ENCODE peak calls at places on chromosome 22, in four cellular contexts. V is naive B cell; H is stimulated activated CD4-positive, alpha-beta T cell treated with anti-CD3 and anti-CD28 coated beads, Interleukin-2, amount 100 ng/mL, for 48 hours; I is RCC 7860. M is an unnamed sample.

GRCh38 chr22:32076726-32077550 is 33.9 kb downstream of the SLC5A1 start:
- DNase-seq in V (no peak), H (no peak), I (no peak), M (no peak)

GRCh38 chr22:29315286-29316195 is at the start of gene RASL10A:
- DNase-seq in V (no peak), H (no peak), I (no peak), M (peak; percentile 14)

GRCh38 chr22:50735739-50736030 is 2.3 kb upstream of the ACR start:
- DNase-seq in V (no peak), H (no peak), I (no peak), M (no peak)

GRCh38 chr22:19576460-19577421 is 52.5 kb upstream of the CLDN5 start:
- DNase-seq in V (no peak), H (peak; percentile 52), I (peak; percentile 80), M (peak; percentile 69)

GRCh38 chr22:44862981-44863860 is 110.8 kb downstream of the ARHGAP8 start:
- DNase-seq in V (no peak), H (no peak), I (no peak), M (no peak)

GRCh38 chr22:32050678-32051515 is 7.8 kb downstream of the SLC5A1 start:
- DNase-seq in V (no peak), H (peak; percentile 53), I (peak; percentile 71), M (peak; percentile 72)

GRCh38 chr22:18066181-18066859 is 11.5 kb upstream of the PEX26 start:
- DNase-seq in V (peak; percentile 57), H (no peak), I (no peak), M (no peak)

GRCh38 chr22:37020192-37020479 is 594 bp downstream of the MPST start:
- DNase-seq in V (no peak), H (no peak), I (peak; percentile 38), M (no peak)

M was measured in stimulated activated naive CD8-positive, alpha-beta T cell treated with anti-CD3 and anti-CD28 coated beads, Interleukin-15, amount 100 ng/mL, for 72 hours.